ENCODE peak calls at places on chromosomes 1 and 21, in eight cellular contexts. S is cardiac muscle cell, R is upper lobe of right lung, W is neural progenitor cell, A is lower lobe of right lung, T is Panc1, Q is IMR-90, L is osteoblast. F is an unnamed sample.

GRCh38 chr1:163090321-163090945 is 21.3 kb downstream of the RGS4 start:
- DNase-seq in A (no peak), Q (peak; percentile 84), S (no peak), T (no peak), L (no peak), W (no peak), R (no peak), F (no peak)

GRCh38 chr1:225945564-225945963 is 4.5 kb upstream of the LEFTY2 start:
- DNase-seq in L (no peak), W (peak; percentile 68), R (no peak), T (no peak), S (no peak), Q (no peak), A (no peak), F (no peak)

GRCh38 chr1:201350884-201351283 is 26.6 kb downstream of the TNNT2 start:
- DNase-seq in A (peak; percentile 8), R (peak; percentile 38), S (no peak), Q (no peak), L (no peak), W (no peak), T (no peak), F (no peak)

GRCh38 chr1:218156602-218157001 is 128.5 kb upstream of the RRP15 start:
- DNase-seq in W (peak; percentile 74), A (peak; percentile 45), Q (no peak), S (peak; percentile 57), L (no peak), T (no peak), R (peak; percentile 64), F (peak; percentile 25)

GRCh38 chr1:87584603-87585002 is 255.9 kb downstream of the LMO4 start:
- DNase-seq in L (no peak), W (no peak), A (no peak), R (no peak), Q (no peak), T (no peak), S (no peak), F (peak; percentile 88)

GRCh38 chr1:222225171-222225570 is 322.7 kb downstream of the HHIPL2 start:
- DNase-seq in A (no peak), L (peak; percentile 10), R (no peak), W (no peak), Q (peak; percentile 18), S (no peak), T (no peak), F (no peak)

GRCh38 chr1:178160736-178161475 is 67.0 kb downstream of the RASAL2 start:
- DNase-seq in S (no peak), R (no peak), W (no peak), T (no peak), A (no peak), L (no peak), Q (no peak), F (no peak)

GRCh38 chr1:43522776-43523480 is 7.8 kb upstream of the PTPRF start:
- DNase-seq in T (peak; percentile 84), S (no peak), L (peak; percentile 91), Q (peak; percentile 93), A (no peak), W (no peak), R (peak; percentile 61), F (peak; percentile 99)

GRCh38 chr1:3516911-3517310 is 62.4 kb downstream of the ARHGEF16 start:
- DNase-seq in L (no peak), Q (no peak), W (no peak), R (no peak), S (no peak), T (no peak), A (no peak), F (no peak)

GRCh38 chr1:162381383-162381782 is at the start of gene C1orf226:
- DNase-seq in A (no peak), Q (no peak), R (no peak), W (no peak), L (no peak), T (no peak), S (no peak), F (peak; percentile 98)

GRCh38 chr1:4784761-4785160 is 130.4 kb downstream of the AJAP1 start:
- DNase-seq in W (no peak), Q (no peak), T (no peak), R (peak; percentile 54), A (no peak), L (peak; percentile 30), S (no peak), F (no peak)

GRCh38 chr1:229127301-229127700 is 143.6 kb upstream of the RAB4A start:
- DNase-seq in W (no peak), R (no peak), S (no peak), Q (peak; percentile 41), T (no peak), L (no peak), A (no peak), F (no peak)

GRCh38 chr1:86998727-86999126 is 84.3 kb downstream of the HS2ST1 start:
- DNase-seq in A (no peak), T (no peak), L (no peak), W (no peak), Q (no peak), R (no peak), S (no peak), F (no peak)

GRCh38 chr1:206422525-206422924 is 47.8 kb upstream of the IKBKE start:
- DNase-seq in L (no peak), Q (no peak), T (no peak), A (no peak), W (no peak), S (no peak), R (no peak), F (no peak)

GRCh38 chr1:206419783-206420182 is 50.5 kb upstream of the IKBKE start:
- DNase-seq in R (no peak), S (no peak), L (peak; percentile 61), T (no peak), W (no peak), A (no peak), Q (peak; percentile 17), F (no peak)

GRCh38 chr1:206419250-206419649 is 51.0 kb upstream of the IKBKE start:
- DNase-seq in L (no peak), A (no peak), W (no peak), R (no peak), T (no peak), Q (no peak), S (no peak), F (peak; percentile 86)

GRCh38 chr1:206420471-206420870 is 49.8 kb upstream of the IKBKE start:
- DNase-seq in S (no peak), A (no peak), R (no peak), L (no peak), Q (peak; percentile 4), W (no peak), T (no peak), F (no peak)

DNA sequence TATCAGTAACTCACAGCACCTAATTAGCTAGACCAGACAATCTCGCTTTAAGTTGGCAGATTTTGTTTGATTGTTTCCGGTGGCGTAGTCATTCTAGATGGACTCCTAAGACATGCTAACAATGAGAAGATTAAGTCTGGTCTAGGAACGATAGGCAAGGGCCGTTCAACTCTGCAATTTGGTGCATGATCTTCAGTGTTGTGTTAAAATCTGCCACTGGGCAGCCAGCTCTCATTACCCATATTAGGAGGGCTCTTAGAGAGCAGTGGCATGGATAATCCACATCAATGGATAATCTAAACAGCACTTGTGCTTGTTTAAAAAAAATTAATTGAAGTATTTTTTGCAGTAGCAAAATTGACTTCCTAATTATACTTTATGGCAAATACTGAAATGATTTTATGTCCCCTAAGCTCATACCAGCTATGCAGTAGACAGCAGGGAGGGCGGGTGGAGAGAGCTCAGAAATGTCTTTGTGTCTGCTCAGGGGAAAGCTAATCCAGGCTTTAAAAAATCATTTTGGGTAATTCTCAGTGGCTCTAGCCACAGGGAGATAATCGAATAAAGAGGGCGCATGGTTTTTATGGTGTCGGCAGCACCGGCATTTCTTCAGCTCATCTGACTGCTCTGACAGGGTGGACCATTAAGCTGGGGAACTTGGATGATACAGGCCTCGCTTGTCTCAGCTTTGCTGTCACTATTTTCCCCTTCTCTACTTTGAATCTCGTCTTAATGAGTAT is 48.5 kb upstream of the IKBKE start:
- DNase-seq in L (no peak), Q (no peak), S (no peak), W (no peak), R (no peak), T (no peak), A (no peak), F (no peak)
- H3K36me3 ChIP-seq in L (peaks cover 42% of the 10 kb centered on the region), Q (peaks cover 16% of the 10 kb centered on the region), S (peaks cover 6% of the 10 kb centered on the region), W (no peaks in the 10 kb centered on the region), R (peaks cover 49% of the 10 kb centered on the region), T (no peaks in the 10 kb centered on the region), A (peaks cover 74% of the 10 kb centered on the region), F (peaks cover 2% of the 10 kb centered on the region)

GRCh38 chr1:14440731-14441130 is 157.8 kb upstream of the KAZN start:
- DNase-seq in W (no peak), T (no peak), L (no peak), Q (no peak), R (no peak), A (no peak), S (no peak), F (no peak)
- H3K27ac ChIP-seq in W (no peak overlapping the region), T (no peak overlapping the region), L (peak overlapping the region; percentile 35), Q (no peak overlapping the region), R (no peak overlapping the region), A (no peak overlapping the region), S (no peak overlapping the region), F (no peak overlapping the region)

DNA sequence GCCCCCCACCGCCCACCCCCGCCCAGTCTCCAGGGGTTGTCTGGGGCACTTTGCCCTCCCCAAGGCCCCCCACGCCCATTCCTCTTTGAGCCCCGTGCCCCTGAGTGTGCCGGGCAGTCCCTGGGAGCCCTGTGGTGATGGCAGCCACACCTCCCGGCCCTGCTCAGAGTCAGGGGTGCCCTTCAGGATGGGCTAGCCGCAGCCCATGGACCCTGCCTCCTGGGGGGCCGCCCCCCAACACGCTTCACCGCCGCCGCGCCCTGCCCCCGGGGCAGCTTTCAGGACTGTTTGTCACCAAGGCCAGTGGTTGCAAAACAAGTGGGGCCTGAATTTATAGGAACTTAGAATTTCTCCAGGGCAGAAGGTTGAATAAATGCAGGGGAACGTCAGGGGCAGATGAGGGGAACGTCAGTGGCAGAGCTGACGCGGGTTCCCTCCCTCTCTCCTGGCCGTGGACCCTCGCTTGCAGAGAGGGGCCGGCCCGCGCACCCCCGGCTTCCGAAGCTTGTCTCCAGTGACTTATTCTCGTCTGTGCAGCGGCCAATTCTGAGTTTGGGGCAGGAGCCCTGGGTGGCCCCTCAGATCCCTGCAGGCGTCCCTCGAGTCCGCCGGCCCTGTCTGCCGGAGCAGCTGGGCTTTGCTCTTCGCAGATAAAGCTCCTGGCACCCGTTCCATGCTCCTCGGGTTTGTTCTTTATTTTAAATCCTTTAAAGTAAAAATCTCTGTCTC is 41.2 kb upstream of the ADARB1 start:
- DNase-seq in S (no peak), W (no peak), L (peak; percentile 84), Q (no peak), A (no peak), T (no peak), R (peak; percentile 68), F (no peak)
- H3K4me1 ChIP-seq in S (peaks cover 29% of the 10 kb centered on the region), W (peaks cover 39% of the 10 kb centered on the region), L (peaks cover 23% of the 10 kb centered on the region), Q (peaks cover 19% of the 10 kb centered on the region), A (peaks cover 45% of the 10 kb centered on the region), T (no peaks in the 10 kb centered on the region), R (peaks cover 19% of the 10 kb centered on the region), F (peaks cover 4% of the 10 kb centered on the region)

DNA sequence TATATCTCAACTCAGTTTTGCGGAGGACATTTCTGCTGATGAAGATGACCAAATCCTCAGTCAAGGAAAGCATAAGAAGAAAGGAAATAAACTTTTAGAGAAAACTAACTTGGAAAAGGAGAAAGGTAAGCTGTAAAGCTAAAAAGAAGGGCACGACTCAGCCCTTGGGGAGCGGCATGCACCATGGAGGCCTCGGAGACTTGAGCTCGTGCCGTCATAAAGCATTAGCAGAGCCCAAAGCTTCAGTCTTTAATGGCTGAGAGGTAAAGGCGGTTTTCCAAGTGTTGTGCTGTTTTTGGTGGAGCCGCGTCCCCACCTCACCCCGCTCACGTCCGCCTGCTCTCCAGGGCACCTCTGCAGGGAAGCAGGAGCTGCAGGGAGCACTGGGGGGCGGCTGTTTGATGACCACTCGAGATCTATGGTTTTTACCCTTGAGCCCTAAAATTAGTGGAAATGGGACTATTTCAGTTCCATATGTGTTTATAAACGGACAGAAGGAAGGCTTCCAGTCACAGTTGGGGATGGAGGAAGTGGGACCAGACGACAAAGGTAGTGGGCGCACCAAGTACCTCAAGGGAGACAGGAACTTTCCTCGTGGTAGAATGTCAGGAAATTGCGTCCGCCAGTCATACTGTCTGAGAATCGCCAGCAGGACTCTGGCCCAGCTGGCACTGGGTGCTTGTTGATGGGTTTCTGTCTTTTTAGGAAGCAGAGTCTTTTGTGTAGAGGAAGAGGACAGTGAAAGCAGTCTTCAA is 27.6 kb downstream of the RRP1B start:
- DNase-seq in T (no peak), L (peak; percentile 69), A (no peak), S (no peak), R (no peak), W (no peak), Q (no peak), F (no peak)
- H3K36me3 ChIP-seq in T (peaks cover 6% of the 10 kb centered on the region), L (peaks cover 72% of the 10 kb centered on the region), A (peaks cover 97% of the 10 kb centered on the region), S (peaks cover 65% of the 10 kb centered on the region), R (peaks cover 98% of the 10 kb centered on the region), W (no peaks in the 10 kb centered on the region), Q (peaks cover 70% of the 10 kb centered on the region), F (peaks cover 15% of the 10 kb centered on the region)

F was measured in small intestine.